ENCODE peak calls at places on chromosomes 3 and 15, in four cellular contexts. C is cardiac fibroblast, M is dorsolateral prefrontal cortex, D is right lobe of liver. U is an unnamed sample.

GRCh38 chr3:155369735-155370134 is 76.3 kb upstream of the STRIT1 start:
- DNase-seq in C (no peak), D (no peak), M (no peak), U (no peak)

GRCh38 chr15:89444241-89444797 is 52.1 kb downstream of the RHCG start:
- DNase-seq in D (no peak), M (no peak), C (no peak), U (no peak)

GRCh38 chr15:35880896-35881295 is 334.9 kb upstream of the DPH6 start:
- DNase-seq in D (no peak), C (no peak), M (no peak), U (no peak)

GRCh38 chr3:32703491-32703968 is 18.5 kb downstream of the CNOT10 start:
- DNase-seq in D (no peak), M (no peak), C (peak), U (no peak)

GRCh38 chr3:41808152-41808551 is 153.8 kb downstream of the ULK4 start:
- DNase-seq in C (peak), M (no peak), D (no peak), U (peak)

GRCh38 chr15:101532865-101533264 is 43.4 kb upstream of the PCSK6 start:
- DNase-seq in C (no peak), D (no peak), M (no peak), U (no peak)

GRCh38 chr15:84981711-84982300 is at the start of gene PDE8A:
- DNase-seq in M (no peak), C (peak), D (peak), U (no peak)

GRCh38 chr3:111797035-111797717 is 61.9 kb upstream of the PHLDB2 start:
- DNase-seq in D (no peak), M (no peak), C (peak), U (no peak)

GRCh38 chr3:141370065-141370533 is 1.8 kb downstream of the ZBTB38 start:
- DNase-seq in C (peak), D (no peak), M (no peak), U (peak)

GRCh38 chr15:41870689-41871081 is 23.2 kb downstream of the SPTBN5 start:
- DNase-seq in D (peak), C (peak), M (no peak), U (peak)

GRCh38 chr3:137525471-137525870 is 238.6 kb upstream of the SOX14 start:
- DNase-seq in C (no peak), D (no peak), M (no peak), U (no peak)

GRCh38 chr15:77986891-77987764 is 90.4 kb downstream of the TBC1D2B start:
- DNase-seq in D (no peak), M (peak), C (no peak), U (no peak)

GRCh38 chr3:184399410-184399809 is 19.6 kb downstream of the CHRD start:
- DNase-seq in M (no peak), D (no peak), C (peak), U (peak)

GRCh38 chr15:88376574-88377174 is 90.5 kb downstream of the MRPL46 start:
- DNase-seq in C (peak), D (no peak), M (no peak), U (no peak)

GRCh38 chr3:101414121-101414520 is 93.7 kb upstream of the IMPG2 start:
- DNase-seq in D (no peak), M (no peak), C (no peak), U (peak)

GRCh38 chr15:55630921-55631320 is 42.8 kb upstream of the PYGO1 start:
- DNase-seq in C (no peak), M (no peak), D (no peak), U (no peak)

GRCh38 chr3:20125912-20126311 is 60.1 kb downstream of the SGO1 start:
- DNase-seq in C (no peak), D (no peak), M (no peak), U (no peak)

GRCh38 chr15:67043939-67044771 is 21.2 kb upstream of the SMAD3 start:
- DNase-seq in C (peak), D (no peak), M (no peak), U (no peak)

GRCh38 chr15:73022156-73022555 is 30.1 kb upstream of the NEO1 start:
- DNase-seq in M (no peak), D (no peak), C (no peak), U (peak)

GRCh38 chr15:27669641-27670040 is 429.5 kb downstream of the OCA2 start:
- DNase-seq in D (peak), C (no peak), M (no peak), U (no peak)

GRCh38 chr3:69855436-69856162 is 116.3 kb downstream of the MITF start:
- DNase-seq in D (no peak), M (no peak), C (peak), U (peak)

GRCh38 chr3:73045391-73045790 is 16.1 kb upstream of the EBLN2 start:
- DNase-seq in D (no peak), C (peak), M (no peak), U (no peak)

GRCh38 chr3:98343647-98344507 is 9.8 kb upstream of the OR5K4 start:
- DNase-seq in M (no peak), D (no peak), C (peak), U (no peak)

GRCh38 chr3:172244011-172244410 is 204.2 kb downstream of the GHSR start:
- DNase-seq in C (no peak), D (no peak), M (no peak), U (no peak)

GRCh38 chr15:31341036-31341435 is 14.4 kb downstream of the KLF13 start:
- DNase-seq in C (no peak), M (no peak), D (no peak), U (no peak)

GRCh38 chr3:188458761-188459160 is 304.8 kb downstream of the LPP start:
- DNase-seq in C (no peak), D (no peak), M (no peak), U (no peak)

DNA sequence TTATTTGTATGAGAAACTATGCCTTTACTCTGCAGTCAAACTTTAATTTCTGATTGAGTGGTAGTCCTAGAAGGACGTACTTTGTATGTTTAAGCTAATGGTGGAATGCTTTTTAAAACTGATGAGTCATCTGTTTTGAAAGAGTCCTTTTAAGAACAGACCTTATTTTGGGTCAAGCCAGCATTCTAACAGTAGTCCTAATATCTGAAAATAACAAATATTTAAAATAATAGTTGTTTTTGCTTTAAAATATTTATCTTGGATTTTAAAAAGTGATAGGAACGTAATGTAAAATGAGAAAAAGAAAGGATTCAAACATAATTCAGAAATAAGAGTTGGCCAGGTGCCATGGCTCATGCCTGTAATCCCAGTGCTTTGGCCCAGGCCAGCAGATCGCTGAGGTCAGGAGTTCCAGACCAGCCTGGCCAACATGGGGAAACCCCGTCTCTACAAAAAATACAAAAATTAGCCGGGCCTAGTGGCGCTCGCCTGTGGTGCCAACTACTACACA is 1.3 kb upstream of the LRRC58 start:
- DNase-seq in M (no peak), D (peak), C (peak), U (peak)
- H3K4me3 ChIP-seq in M (peak), D (no peak), C (peak), U (no peak)

GRCh38 chr3:164278550-164278949 is 799.7 kb downstream of the SI start:
- DNase-seq in C (no peak), D (no peak), M (no peak), U (no peak)
- H3K4me3 ChIP-seq in C (no peak), D (no peak), M (no peak), U (no peak)

GRCh38 chr3:95134693-95135375 is 1072.0 kb downstream of the NSUN3 start:
- DNase-seq in M (no peak), C (no peak), D (no peak), U (no peak)
- H3K4me3 ChIP-seq in M (no peak), C (no peak), D (no peak), U (no peak)

DNA sequence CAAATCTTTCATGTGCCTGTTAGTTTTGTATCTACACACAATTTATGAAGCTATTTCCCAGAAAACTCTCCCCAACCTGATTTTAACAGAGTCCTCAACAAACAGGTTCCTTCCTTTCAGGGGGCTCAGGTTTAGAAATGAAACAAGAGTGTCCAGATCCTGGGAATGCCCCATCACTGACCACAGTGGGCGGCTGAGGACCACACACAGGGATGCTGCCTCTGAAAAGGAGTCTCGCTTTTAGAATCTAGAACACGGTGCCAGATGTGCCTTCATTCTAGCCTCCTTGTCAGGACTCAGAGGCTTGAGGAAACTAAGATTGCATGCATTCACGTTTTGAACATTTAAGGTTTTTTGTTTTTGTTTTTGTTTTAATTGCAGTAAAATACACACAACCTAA is 115.0 kb downstream of the FOXB1 start:
- DNase-seq in M (no peak), C (no peak), D (no peak), U (no peak)
- H3K4me3 ChIP-seq in M (no peak), C (no peak), D (no peak), U (no peak)

GRCh38 chr3:126355251-126355650 is 2.0 kb downstream of the KLF15 start:
- DNase-seq in M (no peak), C (no peak), D (peak), U (no peak)
- H3K4me3 ChIP-seq in M (peak), C (no peak), D (peak), U (no peak)

DNA sequence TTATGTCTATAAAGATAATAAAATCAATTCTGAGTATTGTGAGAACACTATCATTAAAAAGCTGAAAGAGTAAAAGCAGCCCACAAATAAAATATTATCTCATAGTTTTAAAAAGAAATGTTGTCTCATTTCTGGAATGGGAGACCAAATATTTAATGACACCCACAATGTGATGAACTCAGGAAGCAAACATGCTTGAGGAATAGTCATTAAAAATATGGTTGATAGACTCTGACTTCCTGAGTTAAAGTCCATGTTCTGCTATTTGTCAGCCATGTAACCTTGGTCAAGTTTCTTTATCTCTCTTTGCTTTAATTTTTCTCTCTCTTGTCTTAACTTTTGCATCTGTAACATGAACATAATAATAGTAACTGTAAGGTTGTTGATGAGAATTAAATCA is 35.5 kb upstream of the CHMP2B start:
- DNase-seq in M (no peak), D (no peak), C (no peak), U (no peak)
- H3K4me3 ChIP-seq in M (no peak), D (no peak), C (no peak), U (no peak)

GRCh38 chr15:63378946-63379345 is 2.7 kb downstream of the CA12 start:
- DNase-seq in D (no peak), C (no peak), M (no peak), U (no peak)
- H3K4me3 ChIP-seq in D (no peak), C (no peak), M (no peak), U (peak)

GRCh38 chr15:93072440-93073394 is 16.3 kb downstream of the RGMA start:
- DNase-seq in M (no peak), C (peak), D (no peak), U (peak)
- H3K4me3 ChIP-seq in M (peak), C (peak), D (no peak), U (peak)

DNA sequence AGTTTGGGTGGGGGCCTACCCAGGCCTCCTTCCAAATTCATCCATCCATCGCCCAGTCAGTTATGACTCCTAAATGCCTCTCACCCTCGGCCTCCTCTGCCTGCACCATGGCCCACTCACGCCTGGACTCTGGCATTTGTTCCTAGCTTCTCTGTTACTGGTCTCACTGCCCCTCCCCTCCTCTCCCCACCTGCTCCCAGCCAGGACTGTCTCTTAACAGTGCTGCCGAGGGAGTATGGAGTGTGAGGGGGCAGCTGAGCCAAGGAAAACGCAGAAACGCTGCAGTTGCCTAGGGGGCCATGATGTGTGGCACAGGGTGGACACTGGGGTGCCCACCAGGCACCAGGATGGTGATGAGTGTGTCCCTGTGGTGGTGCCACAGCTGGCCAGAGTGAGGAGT is 3.1 kb downstream of the RCCD1 start:
- DNase-seq in D (no peak), C (no peak), M (no peak), U (no peak)
- H3K4me3 ChIP-seq in D (no peak), C (no peak), M (peak), U (peak)

U was measured in skeletal muscle cell.